ENCODE peak calls at places on chromosomes 4 and X, in ten cellular contexts. W is AG10803, K is GM23338, F is fibroblast of pulmonary artery, X is lower leg skin, C is astrocyte, M is endodermal cell, N is HCT116, H is astrocyte of the cerebellum, T is BE2C. S is an unnamed sample.

GRCh38 chr4:147138171-147138570 is 192.5 kb upstream of the TTC29 start:
- DNase-seq in X (no peak), N (no peak), M (no peak), H (peak), W (peak), T (no peak), C (no peak), K (no peak), F (peak), S (no peak)

GRCh38 chr4:1578968-1579833 is 104.9 kb downstream of the FAM53A start:
- DNase-seq in C (peak), H (no peak), N (peak), M (peak), K (peak), F (peak), W (peak), T (no peak), X (peak), S (peak)

GRCh38 chr4:101956068-101956805 is 165.7 kb downstream of the BANK1 start:
- DNase-seq in N (no peak), F (no peak), X (no peak), M (no peak), H (no peak), K (no peak), T (no peak), W (no peak), C (no peak), S (no peak)

GRCh38 chrX:107730298-107730655 is 45.3 kb downstream of the TSC22D3 start:
- DNase-seq in M (no peak), X (no peak), N (no peak), K (no peak), T (no peak), C (no peak), H (no peak), W (no peak), F (no peak), S (no peak)

GRCh38 chrX:129497146-129497805 is 26.0 kb downstream of the SMARCA1 start:
- DNase-seq in N (no peak), H (no peak), K (no peak), X (no peak), F (no peak), M (no peak), W (no peak), T (no peak), C (no peak), S (no peak)

GRCh38 chr4:78483811-78484210 is 67.8 kb upstream of the ANXA3 start:
- DNase-seq in N (no peak), K (no peak), H (no peak), F (no peak), C (no peak), M (no peak), X (no peak), W (no peak), T (no peak), S (no peak)

GRCh38 chr4:35250771-35251170 is 993.5 kb downstream of the ARAP2 start:
- DNase-seq in W (no peak), T (peak), H (peak), F (no peak), M (no peak), X (no peak), C (peak), N (no peak), K (no peak), S (no peak)

GRCh38 chr4:118732591-118733330 is 47.6 kb downstream of the METTL14 start:
- DNase-seq in C (peak), X (no peak), K (no peak), F (peak), N (no peak), H (no peak), T (no peak), W (peak), M (no peak), S (no peak)

GRCh38 chr4:132123870-132124623 is 1025.0 kb upstream of the PCDH10 start:
- DNase-seq in H (no peak), C (peak), F (peak), N (peak), K (peak), W (no peak), T (no peak), M (peak), X (no peak), S (no peak)

GRCh38 chrX:114344756-114345155 is 239.1 kb upstream of the HTR2C start:
- DNase-seq in H (peak), M (no peak), W (peak), K (peak), T (no peak), N (peak), X (no peak), F (peak), C (peak), S (no peak)

GRCh38 chr4:82798168-82799005 is at the start of gene SCD5:
- DNase-seq in K (peak), N (peak), X (peak), F (peak), T (peak), M (peak), W (peak), C (peak), H (no peak), S (no peak)
- TF ChIP-seq CTCF in K (no peak), N (no peak), X (no peak), F (no peak), T (no peak), M (no peak), W (no peak), C (no peak), H (no peak), S (no peak)

DNA sequence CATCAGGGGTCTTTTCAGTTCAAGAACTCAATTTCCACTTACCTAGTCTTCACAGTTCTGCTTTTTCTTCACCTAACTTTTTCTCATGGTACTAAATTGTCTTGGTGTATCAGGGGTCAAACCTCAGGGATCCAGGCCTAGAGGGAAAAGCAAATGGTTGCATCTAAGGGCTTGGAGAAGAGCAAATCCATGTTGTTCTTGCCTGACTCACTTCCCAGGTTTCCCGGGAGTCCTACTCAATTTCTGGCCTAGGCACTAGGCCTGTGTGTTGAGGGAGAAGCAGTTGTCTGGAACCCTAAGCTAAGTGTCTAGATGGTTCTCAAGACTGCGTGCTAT is 191.9 kb upstream of the STK26 start:
- DNase-seq in C (no peak), F (no peak), H (no peak), X (no peak), W (no peak), K (no peak), N (no peak), M (no peak), T (no peak), S (no peak)
- H3K4me3 ChIP-seq in C (no peak), F (no peak), H (no peak), X (no peak), W (no peak), K (peak), N (peak), M (peak), T (peak), S (peak)

GRCh38 chr4:162139412-162139811 is 24.4 kb downstream of the FSTL5 start:
- DNase-seq in W (no peak), T (no peak), F (no peak), X (no peak), M (no peak), H (no peak), C (no peak), N (no peak), K (no peak), S (no peak)
- TF ChIP-seq CTCF in W (no peak), T (no peak), F (no peak), X (no peak), M (no peak), H (no peak), C (no peak), N (no peak), K (no peak), S (no peak)

DNA sequence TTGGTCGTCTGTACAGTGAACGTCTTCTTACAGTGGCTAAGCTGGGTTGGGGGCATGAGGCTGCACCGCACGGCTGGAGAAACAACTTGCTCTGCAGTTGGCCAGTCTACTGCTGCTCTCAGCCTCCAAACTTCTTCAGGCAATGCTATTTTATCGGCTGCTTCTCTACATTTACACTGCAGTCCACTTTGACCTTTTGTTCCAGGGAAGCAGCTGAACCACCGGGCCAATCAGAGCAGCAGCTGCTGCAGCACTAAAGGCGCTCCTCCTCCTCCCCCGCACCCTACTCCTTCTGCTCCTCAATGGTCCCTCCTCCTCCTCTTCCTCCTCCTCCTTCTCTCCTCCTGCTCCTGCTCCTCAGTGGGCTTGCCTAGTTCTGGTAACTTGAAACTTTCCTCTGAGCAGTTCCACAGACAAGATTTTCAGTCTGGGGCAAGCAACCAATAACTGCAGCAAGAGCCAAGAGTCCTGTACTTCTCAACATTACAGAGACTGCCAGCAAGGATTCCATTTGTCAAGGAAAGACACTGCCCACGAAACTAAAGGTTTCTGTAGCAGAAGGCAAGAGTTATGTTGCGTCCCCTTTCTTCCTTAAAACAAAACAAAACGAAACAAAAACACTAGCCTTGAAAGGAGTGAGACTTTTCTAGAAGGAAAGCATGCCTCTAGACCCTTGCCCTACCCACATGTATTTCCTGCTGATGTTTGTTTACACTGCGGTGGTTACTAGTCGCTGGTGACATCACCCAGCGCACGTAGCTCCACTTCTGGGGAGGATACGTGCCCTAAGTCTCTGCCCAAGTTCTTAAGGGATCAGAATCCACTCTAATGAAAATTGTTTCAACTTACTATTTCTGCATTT is 125.7 kb upstream of the NAP1L5 start:
- DNase-seq in X (peak), W (peak), N (peak), F (peak), K (peak), T (peak), H (peak), M (peak), C (peak), S (peak)
- H3K4me3 ChIP-seq in X (peak), W (peak), N (no peak), F (peak), K (peak), T (peak), H (peak), M (peak), C (peak), S (peak)

GRCh38 chr4:134700251-134700650 is 498.7 kb upstream of the PABPC4L start:
- DNase-seq in T (no peak), X (no peak), H (no peak), N (no peak), W (no peak), K (no peak), F (no peak), C (no peak), M (no peak), S (no peak)

GRCh38 chr4:134691915-134692314 is 490.3 kb upstream of the PABPC4L start:
- DNase-seq in H (no peak), K (no peak), X (no peak), C (peak), M (no peak), T (no peak), F (peak), N (no peak), W (no peak), S (no peak)

GRCh38 chr4:134695433-134695832 is 493.8 kb upstream of the PABPC4L start:
- DNase-seq in K (peak), X (no peak), F (no peak), N (no peak), T (no peak), W (no peak), M (no peak), C (no peak), H (no peak), S (no peak)
- TF ChIP-seq CTCF in K (peak), X (no peak), F (no peak), N (peak), T (peak), W (no peak), M (peak), C (no peak), H (no peak), S (no peak)

GRCh38 chr4:3385719-3386440 is 55.9 kb upstream of the HGFAC start:
- DNase-seq in K (no peak), F (no peak), X (peak), M (peak), W (no peak), C (no peak), H (no peak), N (no peak), T (no peak), S (no peak)

GRCh38 chr4:3387943-3388348 is 53.8 kb upstream of the HGFAC start:
- DNase-seq in K (no peak), H (no peak), N (no peak), W (peak), C (peak), F (peak), M (peak), X (peak), T (peak), S (no peak)

GRCh38 chr4:3387154-3387942 is 54.4 kb upstream of the HGFAC start:
- DNase-seq in X (peak), W (no peak), K (no peak), F (no peak), N (no peak), C (no peak), M (peak), T (no peak), H (no peak), S (no peak)

GRCh38 chr4:3384771-3385701 is 56.7 kb upstream of the HGFAC start:
- DNase-seq in T (no peak), W (no peak), M (peak), N (no peak), K (no peak), F (no peak), X (peak), H (no peak), C (no peak), S (peak)

GRCh38 chr4:3386486-3386885 is 55.3 kb upstream of the HGFAC start:
- DNase-seq in C (no peak), N (no peak), H (no peak), X (peak), F (no peak), T (no peak), W (no peak), K (no peak), M (no peak), S (no peak)
- H3K4me3 ChIP-seq in C (no peak), N (no peak), H (no peak), X (no peak), F (no peak), T (no peak), W (no peak), K (no peak), M (no peak), S (no peak)

DNA sequence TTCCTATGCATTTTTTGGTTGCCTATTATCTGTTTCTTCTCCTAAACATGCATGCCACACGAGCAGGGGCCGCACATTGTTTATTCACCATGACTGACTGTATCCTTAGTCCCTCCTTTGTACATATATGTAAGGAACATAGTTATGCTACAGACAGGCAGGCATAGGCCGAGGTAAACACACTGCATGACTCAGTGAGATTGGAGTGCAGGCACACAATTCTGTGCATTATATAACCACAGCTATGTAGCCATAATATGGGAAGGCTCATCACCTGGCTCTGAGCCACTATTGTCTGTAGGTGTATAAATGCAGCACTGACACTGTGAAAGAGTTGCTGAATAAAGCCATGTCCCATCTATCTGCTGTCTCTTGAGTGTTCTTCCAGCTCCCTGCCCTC is 431.6 kb downstream of the IDS start:
- DNase-seq in C (no peak), H (no peak), T (no peak), W (no peak), F (peak), X (no peak), N (no peak), M (no peak), K (no peak), S (no peak)
- TF ChIP-seq CTCF in C (no peak), H (no peak), T (no peak), W (no peak), F (no peak), X (no peak), N (no peak), M (no peak), K (no peak), S (no peak)

GRCh38 chrX:18271309-18271708 is 50.6 kb upstream of the BEND2 start:
- DNase-seq in H (no peak), T (no peak), C (no peak), K (no peak), X (no peak), F (no peak), N (no peak), W (no peak), M (no peak), S (no peak)
- H3K4me3 ChIP-seq in H (no peak), T (no peak), C (no peak), K (no peak), X (no peak), F (no peak), N (no peak), W (no peak), M (no peak), S (no peak)

S was measured in coronary artery.